ENCODE peak calls at places on chromosomes 2 and 18, in eight cellular contexts. Y, D, Z, M, H, V, O and K are unnamed samples.
A peak's percentile ranks its signal among the peaks of the same experiment; 100 is the strongest.

GRCh38 chr2:233174131-233174530 is 77.3 kb upstream of the ATG16L1 start:
- DNase-seq in H (no peak), D (no peak), M (no peak), Z (no peak), O (no peak), V (no peak), Y (no peak), K (no peak)

GRCh38 chr2:26707747-26708146 is 15.2 kb downstream of the KCNK3 start:
- DNase-seq in V (no peak), H (no peak), Z (no peak), D (no peak), O (no peak), M (no peak), Y (no peak), K (no peak)

GRCh38 chr2:71601136-71602114 is 148.1 kb downstream of the DYSF start:
- DNase-seq in Z (no peak), V (no peak), H (peak; percentile 27), D (no peak), M (no peak), Y (no peak), O (no peak), K (peak; percentile 36)

GRCh38 chr2:149994057-149994728 is 406.6 kb upstream of the MMADHC start:
- DNase-seq in H (no peak), M (no peak), V (no peak), O (peak; percentile 51), D (no peak), Z (peak; percentile 64), Y (peak; percentile 24), K (no peak)

GRCh38 chr18:62105373-62105772 is 81.5 kb downstream of the PIGN start:
- DNase-seq in M (no peak), H (no peak), O (peak; percentile 5), Z (peak; percentile 25), V (no peak), Y (no peak), D (no peak), K (no peak)

GRCh38 chr2:237223208-237223861 is 137.6 kb downstream of the COPS8 start:
- DNase-seq in D (no peak), H (no peak), V (no peak), Y (no peak), M (no peak), Z (peak; percentile 100), O (peak; percentile 99), K (peak; percentile 88)

GRCh38 chr2:127674241-127675209 is 805 bp downstream of the LIMS2 start:
- DNase-seq in Z (no peak), M (peak; percentile 49), V (no peak), H (no peak), Y (no peak), D (peak; percentile 75), O (no peak), K (peak; percentile 48)

GRCh38 chr2:175323162-175323561 is 141.7 kb upstream of the ATP5MC3 start:
- DNase-seq in V (no peak), O (no peak), Y (no peak), M (no peak), D (no peak), Z (no peak), H (no peak), K (no peak)

GRCh38 chr2:169452080-169452479 is 27.2 kb upstream of the BBS5 start:
- DNase-seq in O (peak; percentile 44), D (peak; percentile 36), V (peak; percentile 10), Z (peak; percentile 33), Y (no peak), H (no peak), M (peak; percentile 58), K (no peak)

GRCh38 chr2:110674620-110675555 is 3.0 kb downstream of the BUB1 start:
- DNase-seq in V (no peak), D (peak; percentile 76), M (no peak), H (peak; percentile 51), O (no peak), Y (peak; percentile 29), Z (peak; percentile 39), K (no peak)

GRCh38 chr18:50727721-50728470 is 91.9 kb downstream of the MRO start:
- DNase-seq in M (no peak), H (no peak), V (no peak), Z (no peak), D (no peak), Y (no peak), O (no peak), K (no peak)

GRCh38 chr2:61664190-61664589 is 126.0 kb upstream of the XPO1 start:
- DNase-seq in H (no peak), D (no peak), M (no peak), V (no peak), Z (no peak), Y (no peak), O (no peak), K (no peak)

GRCh38 chr2:182426915-182427233 is at the start of gene PDE1A:
- DNase-seq in D (no peak), Z (no peak), Y (no peak), V (no peak), O (no peak), H (no peak), M (no peak), K (no peak)

GRCh38 chr2:181231151-181231550 is 226.0 kb upstream of the ITGA4 start:
- DNase-seq in Y (no peak), H (no peak), V (no peak), M (peak; percentile 5), O (no peak), Z (no peak), D (no peak), K (no peak)
- TF ChIP-seq CTCF in Y (no peak), H (no peak), V (no peak), M (no peak), O (no peak), Z (no peak), D (no peak), K (no peak)

DNA sequence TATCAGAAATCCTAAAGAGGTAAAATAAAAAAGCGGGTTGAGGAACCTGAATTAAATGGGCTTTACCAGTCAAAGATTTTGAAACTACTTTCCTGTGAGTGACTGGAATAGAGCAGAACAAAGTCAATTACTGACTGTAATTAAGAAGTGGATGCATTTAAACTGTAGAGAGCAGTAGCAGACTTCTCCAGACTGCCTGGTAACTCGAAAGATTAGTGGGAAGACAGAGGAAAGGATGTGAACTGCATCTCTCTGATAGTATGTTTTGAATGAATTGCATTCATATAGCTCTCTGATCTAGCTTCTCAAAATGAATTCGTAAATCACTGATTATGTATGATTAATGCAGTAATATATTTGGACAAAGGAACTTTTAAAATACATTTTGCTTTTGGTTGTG is 303.9 kb downstream of the ARHGAP15 start:
- DNase-seq in D (no peak), Y (no peak), V (no peak), M (peak; percentile 36), H (no peak), Z (no peak), O (no peak), K (no peak)
- TF ChIP-seq CTCF in D (no peak), Y (no peak), V (no peak), M (peak; percentile 53), H (peak; percentile 29), Z (no peak), O (no peak), K (no peak)

DNA sequence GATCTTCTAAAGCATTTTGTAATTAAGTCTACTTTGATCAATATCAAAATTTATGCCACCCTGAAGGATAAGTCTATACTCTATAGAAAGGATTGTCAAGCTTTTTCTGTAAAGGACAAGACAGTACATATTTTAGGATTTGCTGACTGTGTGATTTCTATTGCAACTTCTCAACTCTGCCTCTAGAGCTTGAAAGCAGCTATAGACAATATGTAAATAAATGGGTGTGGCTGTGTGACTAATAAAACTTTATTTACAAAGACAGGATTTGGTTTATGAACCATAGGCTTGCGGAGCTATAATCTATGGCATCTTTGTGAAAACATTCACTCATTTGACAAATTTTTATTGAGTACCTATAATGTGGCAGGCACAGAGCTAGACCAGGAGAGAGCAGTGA is 18.4 kb downstream of the UPP2 start:
- DNase-seq in O (no peak), Y (no peak), D (no peak), M (no peak), V (no peak), H (no peak), Z (no peak), K (no peak)
- TF ChIP-seq CTCF in O (no peak), Y (no peak), D (no peak), M (no peak), V (no peak), H (no peak), Z (no peak), K (no peak)

DNA sequence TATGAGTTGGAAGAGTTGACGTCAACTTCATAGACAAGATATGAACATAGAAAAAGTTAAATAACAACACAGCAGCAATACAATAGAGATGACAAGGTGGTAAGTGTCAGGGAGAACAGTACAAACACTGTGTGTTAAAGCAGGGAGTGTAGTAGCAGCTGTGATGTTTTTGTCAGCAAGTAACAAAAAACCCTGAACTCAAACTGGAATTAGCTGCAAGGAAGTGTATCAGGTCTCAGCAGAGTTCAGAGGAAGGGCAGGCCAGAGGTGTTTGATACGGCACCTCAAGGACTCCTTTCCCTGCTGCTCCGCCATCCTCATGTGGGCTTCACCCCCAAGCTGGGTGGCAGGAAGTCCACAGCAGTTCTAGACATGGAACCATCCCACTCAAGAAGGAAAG is 91.5 kb upstream of the STPG4 start:
- DNase-seq in M (no peak), Y (no peak), V (no peak), D (no peak), Z (no peak), H (no peak), O (no peak), K (no peak)
- TF ChIP-seq CTCF in M (no peak), Y (no peak), V (no peak), D (no peak), Z (no peak), H (no peak), O (no peak), K (no peak)

GRCh38 chr2:216877085-216877484 is 17.2 kb upstream of the TNP1 start:
- DNase-seq in Z (no peak), O (no peak), D (no peak), M (no peak), H (no peak), Y (no peak), V (no peak), K (no peak)
- TF ChIP-seq CTCF in Z (no peak), O (no peak), D (no peak), M (no peak), H (no peak), Y (no peak), V (no peak), K (no peak)

DNA sequence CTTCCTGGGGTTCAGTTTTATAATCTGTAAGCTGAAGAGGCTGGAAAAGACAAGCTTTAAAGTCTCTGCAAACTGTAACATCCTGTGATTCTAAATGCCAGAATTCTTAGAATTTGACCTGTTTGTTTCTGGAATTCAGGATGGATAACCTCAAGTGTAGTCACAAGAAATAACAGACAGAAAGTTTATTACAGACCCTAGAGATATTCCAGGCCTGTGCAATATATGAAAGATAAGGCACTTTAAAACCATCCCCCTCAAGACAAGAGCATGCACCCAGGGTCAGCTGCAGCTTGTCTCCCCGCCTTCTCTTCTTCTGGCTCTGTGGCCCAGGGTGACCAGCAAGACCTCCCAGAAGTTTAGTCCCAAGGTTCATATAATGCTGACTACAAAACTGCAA is 298.7 kb upstream of the ACVR2A start:
- DNase-seq in O (no peak), H (no peak), Z (no peak), M (no peak), Y (no peak), V (no peak), D (no peak), K (no peak)
- TF ChIP-seq CTCF in O (no peak), H (no peak), Z (no peak), M (no peak), Y (no peak), V (no peak), D (no peak), K (no peak)

GRCh38 chr2:43766006-43766405 is 7.8 kb upstream of the DYNC2LI1 start:
- DNase-seq in Y (no peak), O (no peak), D (no peak), H (no peak), Z (no peak), M (no peak), V (no peak), K (no peak)
- TF ChIP-seq CTCF in Y (no peak), O (no peak), D (no peak), H (no peak), Z (no peak), M (no peak), V (no peak), K (no peak)